ENCODE peak calls at places on chromosomes 7 and 10, in four cellular contexts. D is HepG2, N is K562, K is H1. M is an unnamed sample.
A peak's percentile ranks its signal among the peaks of the same experiment; 100 is the strongest.

GRCh38 chr7:121945066-121945848 is 72.3 kb downstream of the PTPRZ1 start:
- DNase-seq in N (no peak), D (no peak), K (no peak), M (no peak)

GRCh38 chr10:71782917-71783490 is 9.7 kb upstream of the VSIR start:
- DNase-seq in K (no peak), N (no peak), D (no peak), M (no peak)

GRCh38 chr7:39184387-39184786 is 206.7 kb downstream of the POU6F2 start:
- DNase-seq in K (no peak), N (no peak), D (no peak), M (no peak)

GRCh38 chr10:72736881-72737280 is 44.9 kb downstream of the MCU start:
- DNase-seq in D (no peak), K (no peak), N (no peak), M (no peak)

GRCh38 chr7:22433710-22434460 is 66.1 kb downstream of the STEAP1B start:
- DNase-seq in N (peak; percentile 67), D (peak; percentile 93), K (no peak), M (no peak)

GRCh38 chr10:97686962-97687784 is at the start of gene AVPI1:
- DNase-seq in D (peak; percentile 95), N (peak; percentile 92), K (peak; percentile 98), M (peak; percentile 76)

GRCh38 chr7:31003721-31004120 is 40.0 kb downstream of the GHRHR start:
- DNase-seq in K (no peak), N (no peak), D (no peak), M (no peak)

GRCh38 chr7:2629740-2630681 is 1.8 kb upstream of the TTYH3 start:
- DNase-seq in D (peak; percentile 69), N (no peak), K (no peak), M (no peak)

GRCh38 chr7:92707435-92707834 is 117.2 kb upstream of the FAM133B start:
- DNase-seq in N (no peak), D (no peak), K (no peak), M (no peak)

GRCh38 chr10:71351628-71352319 is 32.7 kb downstream of the SLC29A3 start:
- DNase-seq in D (no peak), N (no peak), K (no peak), M (no peak)

DNA sequence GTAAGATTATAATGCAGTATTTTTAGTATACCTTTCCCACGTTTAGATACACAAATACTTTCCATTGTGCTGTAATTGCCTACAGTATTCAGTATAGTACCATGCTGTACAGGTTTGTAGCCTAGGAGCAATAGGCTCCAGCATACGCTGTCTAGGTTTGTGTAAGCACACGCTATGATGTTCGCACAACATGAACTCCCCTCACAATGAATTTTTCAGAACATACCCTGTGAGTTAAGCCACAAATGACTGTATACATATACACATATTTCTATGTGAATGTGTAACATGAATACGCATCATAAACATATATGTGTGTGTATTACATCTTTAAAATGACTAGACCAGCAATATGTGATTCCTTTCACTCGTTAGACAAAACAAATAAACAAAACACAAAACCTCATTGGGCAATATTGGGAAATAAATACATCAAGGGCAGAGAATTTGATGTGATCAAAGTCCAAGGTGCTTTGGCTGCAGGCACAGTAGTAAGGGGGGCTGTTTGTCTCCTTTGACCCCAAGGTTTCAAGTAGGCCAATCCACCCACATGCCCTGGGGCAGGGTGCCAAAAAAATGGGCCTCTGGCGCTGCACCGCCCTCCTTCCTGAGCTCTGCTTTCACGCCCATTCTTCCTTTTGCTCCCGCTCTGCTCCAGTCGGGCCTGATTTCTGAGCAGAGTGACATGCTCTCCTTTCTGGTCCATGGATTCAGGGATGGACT is 33.9 kb downstream of the CHN2 start:
- DNase-seq in N (no peak), K (no peak), D (peak; percentile 92), M (no peak)
- TF ChIP-seq HDAC2 in N (no peak), K (no peak), D (peak; percentile 86), M (no peak)

GRCh38 chr10:118423800-118424479 is 81.8 kb upstream of the FAM204A start:
- DNase-seq in D (peak; percentile 89), N (peak; percentile 55), K (peak; percentile 92), M (no peak)
- H2AFZ ChIP-seq in D (no peak overlapping the region), N (peak overlapping the region; percentile 31), K (peak overlapping the region; percentile 93), M (no peak overlapping the region)

GRCh38 chr7:105619590-105619989 is 38.3 kb upstream of the EFCAB10 start:
- DNase-seq in K (no peak), D (no peak), N (no peak), M (no peak)
- TF ChIP-seq HDAC2 in K (no peak), D (no peak), N (no peak), M (no peak)

GRCh38 chr7:86328801-86329433 is 314.8 kb upstream of the GRM3 start:
- DNase-seq in D (no peak), K (no peak), N (no peak), M (no peak)
- H2AFZ ChIP-seq in D (no peak overlapping the region), K (no peak overlapping the region), N (no peak overlapping the region), M (no peak overlapping the region)

GRCh38 chr7:156203923-156204322 is 391.7 kb upstream of the SHH start:
- DNase-seq in N (no peak), D (no peak), K (no peak), M (no peak)
- TF ChIP-seq HDAC2 in N (no peak), D (no peak), K (no peak), M (no peak)

DNA sequence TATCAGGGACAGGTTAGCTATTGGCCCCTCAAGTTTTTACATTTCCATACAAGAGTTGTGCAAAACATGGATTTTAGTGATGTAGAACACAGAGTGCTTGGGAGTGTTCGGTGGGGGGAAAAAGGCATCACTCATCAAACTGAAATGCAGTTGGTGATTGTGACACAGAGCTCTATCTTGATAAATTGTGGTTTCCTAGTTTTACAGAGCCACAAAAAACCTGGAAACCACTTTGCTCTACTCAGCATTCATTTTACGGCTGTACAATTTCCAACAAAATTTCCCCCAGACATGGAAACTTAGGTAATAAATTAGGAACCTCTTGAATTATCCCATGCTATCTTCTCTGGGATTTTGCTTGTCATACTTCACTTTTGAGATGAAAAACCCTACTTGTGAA is 614.8 kb upstream of the FZD8 start:
- DNase-seq in N (no peak), D (no peak), K (no peak), M (no peak)
- H2AFZ ChIP-seq in N (no peak overlapping the region), D (no peak overlapping the region), K (no peak overlapping the region), M (no peak overlapping the region)

GRCh38 chr7:78587443-78588044 is 789.0 kb downstream of the PHTF2 start:
- DNase-seq in K (no peak), N (no peak), D (peak; percentile 10), M (no peak)
- TF ChIP-seq HDAC2 in K (no peak), N (no peak), D (no peak), M (no peak)